ENCODE peak calls at places on chromosomes 3 and 15, in seven cellular contexts. K is hepatocyte, F is colonic mucosa, V is right cardiac atrium, Z is HCT116, A is upper lobe of left lung, E is adrenal gland. P is an unnamed sample. For H3K9me3, the result is how much of the 10 kb centered on the place peaks cover.

GRCh38 chr3:183697123-183697609 is 431 bp upstream of the YEATS2 start:
- DNase-seq in K (no peak), F (no peak), V (no peak), Z (no peak), A (no peak), E (no peak), P (no peak)

GRCh38 chr3:127320529-127321121 is 32.8 kb upstream of the PRR20G start:
- DNase-seq in K (peak), F (no peak), V (no peak), Z (no peak), A (no peak), E (no peak), P (no peak)

GRCh38 chr3:38730281-38730680 is 80.8 kb upstream of the SCN5A start:
- DNase-seq in K (no peak), F (no peak), V (no peak), Z (no peak), A (no peak), E (no peak), P (no peak)

GRCh38 chr15:82709081-82709420 is 624 bp downstream of the AP3B2 start:
- DNase-seq in K (no peak), F (no peak), V (no peak), Z (no peak), A (no peak), E (peak), P (no peak)

GRCh38 chr3:174216019-174216418 is 643.1 kb upstream of the NAALADL2 start:
- DNase-seq in K (no peak), F (no peak), V (no peak), Z (no peak), A (no peak), E (no peak), P (no peak)

GRCh38 chr3:70824078-70824477 is 511.6 kb upstream of the MDFIC2 start:
- DNase-seq in K (no peak), F (no peak), V (no peak), Z (no peak), A (no peak), E (no peak), P (no peak)

GRCh38 chr3:14622368-14622767 is 29.2 kb upstream of the CCDC174 start:
- DNase-seq in K (no peak), F (no peak), V (peak), Z (no peak), A (no peak), E (no peak), P (no peak)

GRCh38 chr3:115494826-115495225 is 128.5 kb upstream of the GAP43 start:
- DNase-seq in K (no peak), F (no peak), V (no peak), Z (no peak), A (no peak), E (no peak), P (no peak)

GRCh38 chr3:111069974-111070751 is 1.5 kb upstream of the NECTIN3 start:
- DNase-seq in K (peak), F (peak), V (peak), Z (no peak), A (no peak), E (peak), P (no peak)

GRCh38 chr15:74196175-74196574 is 6.4 kb downstream of the STRA6 start:
- DNase-seq in K (peak), F (peak), V (peak), Z (peak), A (no peak), E (peak), P (no peak)

GRCh38 chr3:52396011-52396906 is 48.6 kb downstream of the SEMA3G start:
- DNase-seq in K (no peak), F (no peak), V (peak), Z (no peak), A (no peak), E (no peak), P (no peak)

GRCh38 chr3:170244566-170244965 is 22.3 kb downstream of the PRKCI start:
- DNase-seq in K (no peak), F (no peak), V (no peak), Z (no peak), A (no peak), E (no peak), P (no peak)

GRCh38 chr15:48963524-48964113 is at the start of gene SHC4:
- DNase-seq in K (peak), F (peak), V (peak), Z (no peak), A (no peak), E (peak), P (no peak)

GRCh38 chr3:195732951-195733350 is 12.2 kb downstream of the MUC20 start:
- DNase-seq in K (no peak), F (no peak), V (no peak), Z (no peak), A (peak), E (no peak), P (no peak)

GRCh38 chr3:183449391-183449790 is 21.0 kb upstream of the MCF2L2 start:
- DNase-seq in K (peak), F (no peak), V (no peak), Z (no peak), A (no peak), E (no peak), P (no peak)

GRCh38 chr15:99142562-99142961 is 37.7 kb downstream of the SYNM start:
- DNase-seq in K (no peak), F (no peak), V (no peak), Z (no peak), A (no peak), E (no peak), P (no peak)

GRCh38 chr15:59685737-59686297 is 3.3 kb downstream of the BNIP2 start:
- DNase-seq in K (no peak), F (no peak), V (no peak), Z (no peak), A (no peak), E (no peak), P (no peak)

GRCh38 chr3:174156200-174156599 is 702.9 kb upstream of the NAALADL2 start:
- DNase-seq in K (no peak), F (no peak), V (no peak), Z (no peak), A (no peak), E (no peak), P (no peak)

GRCh38 chr15:40871749-40872617 is 2.1 kb downstream of the RHOV start:
- DNase-seq in K (peak), F (peak), V (no peak), Z (no peak), A (no peak), E (no peak), P (no peak)

GRCh38 chr3:177610262-177610661 is 413.0 kb upstream of the TBL1XR1 start:
- DNase-seq in K (no peak), F (no peak), V (no peak), Z (no peak), A (no peak), E (no peak), P (no peak)

GRCh38 chr3:98778383-98778782 is 15.2 kb downstream of the ST3GAL6 start:
- DNase-seq in K (no peak), F (no peak), V (no peak), Z (no peak), A (no peak), E (no peak), P (no peak)

GRCh38 chr3:126922466-126922865 is 60.4 kb upstream of the PLXNA1 start:
- DNase-seq in K (no peak), F (no peak), V (no peak), Z (no peak), A (no peak), E (no peak), P (no peak)

GRCh38 chr3:42683875-42684593 is 1.3 kb upstream of the KLHL40 start:
- DNase-seq in K (peak), F (peak), V (peak), Z (peak), A (no peak), E (peak), P (no peak)

GRCh38 chr15:76298986-76299385 is 12.3 kb downstream of the ETFA start:
- DNase-seq in K (peak), F (no peak), V (no peak), Z (no peak), A (no peak), E (no peak), P (no peak)

GRCh38 chr3:14415501-14415900 is 13.1 kb downstream of the SLC6A6 start:
- DNase-seq in K (no peak), F (no peak), V (no peak), Z (no peak), A (no peak), E (no peak), P (no peak)

GRCh38 chr15:70856884-70857546 is 3.1 kb upstream of the LARP6 start:
- DNase-seq in K (peak), F (peak), V (peak), Z (peak), A (no peak), E (peak), P (no peak)

GRCh38 chr3:146189519-146190173 is 28.7 kb upstream of the PLOD2 start:
- DNase-seq in K (peak), F (no peak), V (no peak), Z (peak), A (no peak), E (peak), P (no peak)

GRCh38 chr3:106560451-106560966 is 691.7 kb upstream of the CBLB start:
- DNase-seq in K (no peak), F (no peak), V (no peak), Z (no peak), A (no peak), E (no peak), P (no peak)

GRCh38 chr3:195808741-195809290 is 2.9 kb downstream of the MUC4 start:
- DNase-seq in K (no peak), F (peak), V (no peak), Z (no peak), A (no peak), E (no peak), P (no peak)

GRCh38 chr15:68618339-68619302 is 39.8 kb downstream of the CORO2B start:
- DNase-seq in K (no peak), F (no peak), V (no peak), Z (no peak), A (no peak), E (no peak), P (no peak)

GRCh38 chr3:183244981-183245476 is 8.0 kb upstream of the B3GNT5 start:
- DNase-seq in K (peak), F (no peak), V (no peak), Z (no peak), A (no peak), E (no peak), P (no peak)

GRCh38 chr3:50639055-50639494 is 22.1 kb downstream of the MAPKAPK3 start:
- DNase-seq in K (no peak), F (no peak), V (no peak), Z (no peak), A (no peak), E (no peak), P (no peak)

GRCh38 chr3:13544951-13545651 is 3.8 kb upstream of the FBLN2 start:
- DNase-seq in K (no peak), F (no peak), V (no peak), Z (no peak), A (peak), E (no peak), P (no peak)

GRCh38 chr15:67174864-67175573 is 79.4 kb downstream of the AAGAB start:
- DNase-seq in K (peak), F (peak), V (peak), Z (peak), A (no peak), E (no peak), P (no peak)

GRCh38 chr3:185942396-185942795 is 4.6 kb upstream of the TRA2B start:
- DNase-seq in K (no peak), F (no peak), V (no peak), Z (no peak), A (no peak), E (no peak), P (no peak)

GRCh38 chr3:122646146-122646988 is 34.3 kb upstream of the PARP14 start:
- DNase-seq in K (no peak), F (no peak), V (no peak), Z (no peak), A (no peak), E (no peak), P (no peak)

GRCh38 chr3:153173758-153174516 is 11.9 kb downstream of the RAP2B start:
- DNase-seq in K (no peak), F (no peak), V (no peak), Z (peak), A (no peak), E (no peak), P (no peak)

GRCh38 chr3:31577232-31577631 is 44.5 kb downstream of the STT3B start:
- DNase-seq in K (no peak), F (no peak), V (no peak), Z (no peak), A (no peak), E (no peak), P (no peak)

DNA sequence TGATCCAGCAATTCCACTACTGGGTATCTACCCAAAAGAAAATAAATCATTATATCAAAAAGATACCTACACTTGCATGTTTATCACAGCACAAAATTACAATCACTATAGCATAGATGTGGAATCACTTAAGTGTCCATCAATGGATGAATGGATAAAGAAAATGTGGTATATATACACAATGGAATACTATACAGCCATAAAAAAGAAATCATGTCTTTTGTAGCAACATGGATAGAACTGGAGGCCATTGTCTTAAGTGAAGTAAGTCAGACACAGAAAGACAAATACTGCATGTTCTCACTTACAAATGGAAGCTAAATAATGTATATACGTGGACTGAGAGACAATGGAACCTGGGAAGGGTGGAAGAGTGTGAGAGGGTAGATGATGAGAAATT is 28.3 kb upstream of the PFN2 start:
- DNase-seq in K (no peak), F (no peak), V (no peak), Z (no peak), A (no peak), E (no peak), P (no peak)
- H3K9me3 ChIP-seq in K (under half), F (under half), V (under half), Z (under half), A (under half), E (under half), P (under half)

GRCh38 chr15:25186411-25186810 is 231.6 kb downstream of the SNRPN start:
- DNase-seq in K (no peak), F (no peak), V (no peak), Z (no peak), A (no peak), E (no peak), P (no peak)

GRCh38 chr15:25184356-25185155 is 229.8 kb downstream of the SNRPN start:
- DNase-seq in K (no peak), F (no peak), V (peak), Z (no peak), A (no peak), E (no peak), P (no peak)

GRCh38 chr15:25186906-25187645 is 232.3 kb downstream of the SNRPN start:
- DNase-seq in K (no peak), F (no peak), V (peak), Z (no peak), A (peak), E (no peak), P (no peak)

GRCh38 chr15:25185156-25185710 is 230.4 kb downstream of the SNRPN start:
- DNase-seq in K (no peak), F (no peak), V (no peak), Z (no peak), A (peak), E (no peak), P (no peak)

DNA sequence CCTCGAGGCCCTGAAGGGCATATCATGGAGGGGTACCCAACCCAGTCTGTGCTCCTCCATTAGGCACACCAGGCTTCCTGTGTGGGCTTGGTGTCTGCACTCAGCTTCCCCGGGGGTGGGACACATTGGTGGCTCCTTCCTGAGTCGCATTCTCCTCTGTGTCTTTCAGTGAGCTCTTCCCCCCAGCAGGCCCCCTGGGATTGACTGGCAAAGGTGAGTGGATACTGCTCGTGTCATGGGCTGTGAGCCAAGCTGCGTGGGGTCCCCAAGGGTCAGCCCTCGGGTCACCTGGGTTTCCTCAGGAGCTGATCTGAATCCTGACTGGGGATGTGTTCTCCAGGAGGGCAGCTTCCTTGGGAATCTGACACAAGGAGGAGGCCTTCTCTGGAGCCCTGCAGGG is 231.0 kb downstream of the SNRPN start:
- DNase-seq in K (no peak), F (no peak), V (peak), Z (no peak), A (no peak), E (no peak), P (no peak)
- H3K9me3 ChIP-seq in K (under half), F (under half), V (under half), Z (under half), A (half or more), E (under half), P (under half)

DNA sequence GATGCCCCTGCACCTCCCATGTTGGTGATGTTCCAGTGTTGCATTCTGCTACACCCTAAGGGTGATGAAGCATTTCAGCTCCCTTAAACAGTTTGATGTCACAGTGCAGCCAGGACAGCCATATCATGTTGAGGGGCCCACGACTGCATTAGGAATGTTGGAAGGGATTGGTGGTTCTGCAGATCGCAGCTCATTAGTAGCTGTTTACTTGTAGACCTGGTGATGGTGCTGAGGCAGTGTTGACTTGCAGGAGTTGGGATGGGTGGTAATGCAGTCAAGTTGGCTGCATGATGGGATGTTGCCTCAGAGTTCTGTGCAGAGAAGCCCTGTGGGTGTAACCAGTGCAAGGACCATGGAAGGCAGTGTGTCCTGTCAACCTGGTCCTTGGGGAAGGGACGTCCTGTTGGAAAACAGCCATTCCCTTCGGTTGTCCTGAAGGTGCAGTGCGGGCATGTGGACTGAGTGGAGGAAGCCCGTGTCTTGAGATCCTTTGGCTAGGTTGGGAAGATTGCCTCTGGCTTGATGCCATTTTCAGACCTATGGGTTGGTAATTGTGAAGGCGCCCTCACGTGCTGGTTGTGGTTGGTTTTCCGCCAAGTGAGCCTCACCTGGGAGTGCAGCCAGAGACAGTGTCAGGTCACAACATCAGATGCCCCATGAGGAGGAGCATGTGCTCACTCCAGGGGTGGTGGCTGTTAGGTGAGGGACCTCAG is 100.7 kb downstream of the SNRPN start:
- DNase-seq in K (no peak), F (peak), V (no peak), Z (no peak), A (no peak), E (peak), P (no peak)
- H3K9me3 ChIP-seq in K (half or more), F (under half), V (half or more), Z (under half), A (half or more), E (under half), P (half or more)

GRCh38 chr15:27894645-27895044 is 204.5 kb downstream of the OCA2 start:
- DNase-seq in K (no peak), F (no peak), V (no peak), Z (no peak), A (no peak), E (no peak), P (no peak)
- H3K9me3 ChIP-seq in K (under half), F (under half), V (under half), Z (under half), A (under half), E (under half), P (under half)

DNA sequence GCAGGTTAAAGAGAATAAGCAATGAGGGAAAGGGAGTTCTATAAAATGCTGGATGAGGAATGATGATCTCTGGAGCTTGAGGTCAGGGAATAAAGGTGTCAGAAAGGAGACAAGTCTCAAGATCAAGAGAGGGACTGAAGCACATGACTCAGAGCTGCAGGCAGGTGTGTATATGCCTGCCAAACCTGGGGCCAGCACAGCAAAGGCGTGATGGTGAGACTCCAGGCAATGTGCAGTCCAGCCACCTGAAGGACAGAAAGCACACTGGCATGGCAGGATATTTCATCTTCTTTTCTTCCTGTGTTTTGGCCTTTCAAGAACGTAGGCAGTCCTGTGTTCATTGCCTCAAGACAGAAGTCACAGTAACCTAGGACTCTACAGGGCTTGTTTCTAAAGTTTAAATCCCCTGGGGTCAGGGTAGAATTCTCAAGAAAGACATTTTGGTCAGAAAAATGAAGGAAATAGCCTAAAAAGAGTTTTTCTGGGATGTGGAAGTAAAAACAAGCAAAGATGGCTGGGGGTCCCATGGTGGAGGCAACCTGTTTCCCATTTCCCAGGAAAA is 55.5 kb upstream of the TOPAZ1 start:
- DNase-seq in K (no peak), F (no peak), V (no peak), Z (no peak), A (no peak), E (no peak), P (no peak)
- H3K9me3 ChIP-seq in K (under half), F (under half), V (under half), Z (under half), A (under half), E (under half), P (under half)

GRCh38 chr15:100686021-100686724 is 83.8 kb downstream of the ASB7 start:
- DNase-seq in K (no peak), F (no peak), V (peak), Z (no peak), A (no peak), E (peak), P (no peak)
- H3K9me3 ChIP-seq in K (under half), F (under half), V (under half), Z (under half), A (under half), E (under half), P (under half)

GRCh38 chr3:8345396-8345795 is 156.2 kb upstream of the LMCD1 start:
- DNase-seq in K (no peak), F (no peak), V (no peak), Z (no peak), A (no peak), E (no peak), P (no peak)
- H3K9me3 ChIP-seq in K (under half), F (under half), V (under half), Z (under half), A (under half), E (under half), P (under half)

GRCh38 chr3:44501971-44502370 is 24.5 kb upstream of the ZNF445 start:
- DNase-seq in K (no peak), F (no peak), V (no peak), Z (no peak), A (no peak), E (no peak), P (no peak)
- H3K9me3 ChIP-seq in K (under half), F (under half), V (under half), Z (under half), A (under half), E (under half), P (under half)

GRCh38 chr15:101517504-101517903 is 28.0 kb upstream of the PCSK6 start:
- DNase-seq in K (no peak), F (no peak), V (no peak), Z (no peak), A (no peak), E (no peak), P (no peak)
- H3K9me3 ChIP-seq in K (under half), F (under half), V (under half), Z (under half), A (under half), E (under half), P (under half)